ENCODE peak calls at places on chromosomes 12 and 14, in six cellular contexts. Y is pancreas, J is HepG2, E is GM12878, C is cardiac muscle cell, B is psoas muscle. Q is an unnamed sample. For H3K36me3 and H3K4me1, the result is how much of the 10 kb centered on the place peaks cover.

GRCh38 chr12:25723921-25724491 is 170.9 kb upstream of the LMNTD1 start:
- DNase-seq in Y (no peak), J (no peak), E (no peak), C (peak), B (no peak), Q (no peak)

GRCh38 chr12:122687091-122687490 is 16.1 kb downstream of the HCAR2 start:
- DNase-seq in Y (no peak), J (no peak), E (no peak), C (peak), B (no peak), Q (peak)

GRCh38 chr12:102848832-102849231 is 68.2 kb downstream of the PAH start:
- DNase-seq in Y (no peak), J (no peak), E (no peak), C (no peak), B (no peak), Q (no peak)

GRCh38 chr12:124397807-124398577 is 103.1 kb downstream of the RFLNA start:
- DNase-seq in Y (no peak), J (no peak), E (no peak), C (peak), B (peak), Q (no peak)

GRCh38 chr12:114744696-114745095 is 60.7 kb upstream of the TBX3 start:
- DNase-seq in Y (no peak), J (no peak), E (no peak), C (no peak), B (no peak), Q (peak)

GRCh38 chr14:20714593-20715250 is 26.2 kb downstream of the ANG start:
- DNase-seq in Y (peak), J (no peak), E (no peak), C (peak), B (peak), Q (peak)

GRCh38 chr14:69924181-69924580 is 45.0 kb downstream of the SMOC1 start:
- DNase-seq in Y (no peak), J (no peak), E (no peak), C (no peak), B (no peak), Q (no peak)

GRCh38 chr12:57756406-57757341 is 1.8 kb downstream of the MARCHF9 start:
- DNase-seq in Y (peak), J (no peak), E (no peak), C (peak), B (peak), Q (peak)

GRCh38 chr12:52925717-52926595 is 21.1 kb upstream of the KRT8 start:
- DNase-seq in Y (no peak), J (peak), E (no peak), C (no peak), B (no peak), Q (peak)

GRCh38 chr14:87628129-87628528 is 364.9 kb downstream of the GALC start:
- DNase-seq in Y (no peak), J (peak), E (no peak), C (peak), B (no peak), Q (peak)

GRCh38 chr12:132506730-132507538 is 17.0 kb downstream of the FBRSL1 start:
- DNase-seq in Y (peak), J (no peak), E (no peak), C (peak), B (peak), Q (peak)

GRCh38 chr12:7155471-7156034 is 25.4 kb downstream of the CLSTN3 start:
- DNase-seq in Y (no peak), J (no peak), E (no peak), C (peak), B (no peak), Q (no peak)

GRCh38 chr14:20667957-20668356 is 16.4 kb upstream of the RNASE4 start:
- DNase-seq in Y (no peak), J (no peak), E (peak), C (no peak), B (no peak), Q (no peak)

GRCh38 chr14:69816216-69816615 is 19.2 kb upstream of the SLC10A1 start:
- DNase-seq in Y (no peak), J (no peak), E (no peak), C (no peak), B (no peak), Q (no peak)

GRCh38 chr14:25461780-25462179 is 411.8 kb upstream of the STXBP6 start:
- DNase-seq in Y (no peak), J (no peak), E (no peak), C (no peak), B (no peak), Q (no peak)

GRCh38 chr12:27970981-27971489 is 1.5 kb downstream of the PTHLH start:
- DNase-seq in Y (no peak), J (no peak), E (no peak), C (peak), B (peak), Q (no peak)

GRCh38 chr14:99041141-99041819 is 230.7 kb downstream of the BCL11B start:
- DNase-seq in Y (no peak), J (no peak), E (no peak), C (no peak), B (no peak), Q (no peak)

GRCh38 chr14:29724991-29725390 is 202.7 kb downstream of the PRKD1 start:
- DNase-seq in Y (no peak), J (no peak), E (no peak), C (peak), B (no peak), Q (no peak)

GRCh38 chr12:57047981-57048380 is 1.9 kb downstream of the MYO1A start:
- DNase-seq in Y (no peak), J (no peak), E (no peak), C (no peak), B (no peak), Q (no peak)

GRCh38 chr12:105922670-105923102 is 216.1 kb downstream of the NUAK1 start:
- DNase-seq in Y (no peak), J (no peak), E (no peak), C (peak), B (no peak), Q (no peak)

GRCh38 chr12:107493135-107493494 is 192.5 kb upstream of the PWP1 start:
- DNase-seq in Y (no peak), J (no peak), E (no peak), C (no peak), B (no peak), Q (no peak)

GRCh38 chr12:80353254-80353653 is 90.8 kb upstream of the PTPRQ start:
- DNase-seq in Y (no peak), J (peak), E (no peak), C (peak), B (no peak), Q (no peak)

GRCh38 chr14:98173291-98173690 is 1098.7 kb downstream of the BCL11B start:
- DNase-seq in Y (no peak), J (no peak), E (no peak), C (no peak), B (no peak), Q (peak)

GRCh38 chr14:31950760-31951637 is 126.1 kb upstream of the ARHGAP5 start:
- DNase-seq in Y (no peak), J (no peak), E (no peak), C (peak), B (peak), Q (peak)

GRCh38 chr12:26317942-26318565 is 122.7 kb downstream of the SSPN start:
- DNase-seq in Y (no peak), J (no peak), E (no peak), C (peak), B (no peak), Q (no peak)

GRCh38 chr14:68667313-68667791 is 125.5 kb downstream of the ZFP36L1 start:
- DNase-seq in Y (no peak), J (no peak), E (no peak), C (peak), B (no peak), Q (no peak)

GRCh38 chr14:63510538-63510937 is 32.6 kb downstream of the PPP2R5E start:
- DNase-seq in Y (no peak), J (no peak), E (peak), C (no peak), B (no peak), Q (no peak)

GRCh38 chr12:112163471-112164325 is 38.3 kb downstream of the TRAFD1 start:
- DNase-seq in Y (peak), J (no peak), E (no peak), C (no peak), B (no peak), Q (no peak)

GRCh38 chr12:108812324-108812723 is 45.1 kb downstream of the SSH1 start:
- DNase-seq in Y (peak), J (no peak), E (no peak), C (no peak), B (no peak), Q (no peak)

GRCh38 chr14:75968461-75968860 is 13.3 kb downstream of the TGFB3 start:
- DNase-seq in Y (no peak), J (no peak), E (no peak), C (peak), B (no peak), Q (no peak)

GRCh38 chr12:40827923-40828592 is 135.8 kb downstream of the CNTN1 start:
- DNase-seq in Y (no peak), J (no peak), E (no peak), C (no peak), B (no peak), Q (no peak)

GRCh38 chr12:25241171-25242020 is 9.3 kb downstream of the KRAS start:
- DNase-seq in Y (no peak), J (peak), E (no peak), C (peak), B (no peak), Q (no peak)

GRCh38 chr12:98332626-98333025 is 182.8 kb upstream of the TMPO start:
- DNase-seq in Y (no peak), J (no peak), E (peak), C (no peak), B (no peak), Q (no peak)

GRCh38 chr12:467591-467990 is 7.9 kb downstream of the B4GALNT3 start:
- DNase-seq in Y (no peak), J (no peak), E (no peak), C (no peak), B (no peak), Q (no peak)

GRCh38 chr12:54933381-54933780 is 51.2 kb downstream of the TESPA1 start:
- DNase-seq in Y (no peak), J (no peak), E (peak), C (peak), B (no peak), Q (no peak)

GRCh38 chr14:72847721-72848120 is 46.2 kb downstream of the DPF3 start:
- DNase-seq in Y (no peak), J (no peak), E (no peak), C (no peak), B (no peak), Q (no peak)

GRCh38 chr14:72845196-72845595 is 48.7 kb downstream of the DPF3 start:
- DNase-seq in Y (no peak), J (no peak), E (no peak), C (no peak), B (no peak), Q (no peak)

GRCh38 chr14:72849222-72849621 is 44.7 kb downstream of the DPF3 start:
- DNase-seq in Y (no peak), J (no peak), E (no peak), C (no peak), B (no peak), Q (no peak)

GRCh38 chr14:72844528-72844927 is 49.4 kb downstream of the DPF3 start:
- DNase-seq in Y (no peak), J (no peak), E (no peak), C (no peak), B (no peak), Q (no peak)

GRCh38 chr14:72845675-72846074 is 48.2 kb downstream of the DPF3 start:
- DNase-seq in Y (no peak), J (no peak), E (no peak), C (no peak), B (no peak), Q (no peak)
- H3K36me3 ChIP-seq in Y (under half), J (under half), E (under half), C (under half), B (under half), Q (under half)

DNA sequence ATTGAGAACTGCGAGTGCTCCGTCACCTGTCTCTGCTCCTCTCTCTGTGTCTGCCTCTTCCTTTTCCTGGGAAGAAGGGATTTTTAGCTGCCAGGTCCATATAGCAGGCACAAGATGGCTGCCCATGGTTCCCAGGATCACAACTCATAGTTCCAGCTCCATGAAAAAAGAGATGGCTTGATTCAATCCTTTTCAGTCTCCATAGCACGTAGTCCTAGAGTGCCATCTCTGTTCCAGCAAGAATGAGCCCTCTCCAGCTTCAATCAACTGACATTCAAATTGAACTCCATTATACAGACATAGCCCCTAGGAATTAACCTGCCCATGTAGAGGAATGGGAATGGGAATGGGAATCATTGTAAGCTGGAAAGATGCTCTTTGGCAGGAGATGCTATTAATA is 34.7 kb upstream of the RTRAF start:
- DNase-seq in Y (no peak), J (no peak), E (no peak), C (no peak), B (no peak), Q (no peak)
- TF ChIP-seq CTCF in Y (no peak), J (no peak), E (peak), C (no peak), B (no peak), Q (no peak)

GRCh38 chr14:50354527-50354926 is 42.2 kb downstream of the CDKL1 start:
- DNase-seq in Y (no peak), J (no peak), E (no peak), C (no peak), B (no peak), Q (no peak)
- H3K4me1 ChIP-seq in Y (under half), J (under half), E (under half), C (under half), B (under half), Q (under half)

GRCh38 chr14:73105050-73105449 is 31.3 kb upstream of the PSEN1 start:
- DNase-seq in Y (no peak), J (no peak), E (no peak), C (no peak), B (no peak), Q (no peak)
- H3K36me3 ChIP-seq in Y (under half), J (half or more), E (under half), C (half or more), B (half or more), Q (under half)

DNA sequence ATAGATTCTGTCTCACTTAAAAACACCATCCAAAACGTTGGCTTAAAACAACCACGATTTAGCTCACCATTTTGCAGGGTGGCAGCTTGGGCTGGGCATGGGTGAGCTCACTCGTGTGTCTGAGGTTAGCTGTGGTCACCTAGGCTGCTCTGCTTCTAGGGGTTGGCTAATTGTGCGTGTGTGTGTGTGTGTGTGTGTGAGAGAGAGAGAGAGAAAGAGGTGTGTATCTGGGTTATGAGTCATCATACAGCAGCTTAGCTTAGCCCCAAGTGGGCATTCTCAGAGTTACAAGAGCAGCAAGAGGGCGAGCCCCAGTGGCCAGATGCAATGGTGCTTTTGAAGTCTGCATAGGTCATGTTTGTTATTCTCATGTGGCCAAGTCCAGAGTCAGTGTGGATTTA is 6.0 kb downstream of the FBXW8 start:
- DNase-seq in Y (no peak), J (peak), E (peak), C (peak), B (no peak), Q (peak)
- TF ChIP-seq CTCF in Y (no peak), J (peak), E (peak), C (peak), B (no peak), Q (no peak)

GRCh38 chr14:23442721-23443356 is 7.4 kb upstream of the MYH7 start:
- DNase-seq in Y (peak), J (no peak), E (no peak), C (no peak), B (no peak), Q (no peak)
- H3K4me1 ChIP-seq in Y (under half), J (under half), E (under half), C (half or more), B (under half), Q (under half)

GRCh38 chr14:34223302-34224150 is 238.5 kb downstream of the SPTSSA start:
- DNase-seq in Y (no peak), J (no peak), E (no peak), C (no peak), B (no peak), Q (no peak)
- H3K36me3 ChIP-seq in Y (under half), J (under half), E (under half), C (under half), B (under half), Q (under half)